ENCODE peak calls at places on chromosome 12, in four cellular contexts. E is NCI-H2081, A is NCI-H510A treated with DMSO at 0.1 percent for 48 hours, N is NCI-H2107. R is an unnamed sample.

GRCh38 chr12:127165567-127166392 is 1101.2 kb upstream of the TMEM132C start:
- DNase-seq in A (peak), N (peak), E (peak), R (peak)

GRCh38 chr12:70695361-70696023 is 58.3 kb upstream of the PTPRB start:
- DNase-seq in E (no peak), N (no peak), A (no peak), R (no peak)

GRCh38 chr12:96514328-96514727 is 25.0 kb downstream of the CFAP54 start:
- DNase-seq in N (no peak), E (no peak), A (no peak), R (no peak)

GRCh38 chr12:15336772-15337553 is 14.7 kb downstream of the PTPRO start:
- DNase-seq in N (no peak), E (no peak), A (no peak), R (no peak)

GRCh38 chr12:27081668-27082091 is 698 bp downstream of the C12orf71 start:
- DNase-seq in A (no peak), E (no peak), N (no peak), R (no peak)

GRCh38 chr12:121167951-121168350 is 35.3 kb downstream of the P2RX7 start:
- DNase-seq in N (no peak), A (no peak), E (no peak), R (no peak)

GRCh38 chr12:95173392-95174251 is 43.6 kb downstream of the FGD6 start:
- DNase-seq in A (no peak), N (no peak), E (peak), R (no peak)

GRCh38 chr12:131829795-131830334 is 1.7 kb downstream of the MMP17 start:
- DNase-seq in A (no peak), N (no peak), E (no peak), R (no peak)

GRCh38 chr12:109999983-110000505 is 814 bp downstream of the ANKRD13A start:
- DNase-seq in A (no peak), E (no peak), N (no peak), R (no peak)

GRCh38 chr12:60100852-60101251 is 505.0 kb downstream of the SLC16A7 start:
- DNase-seq in A (peak), N (no peak), E (no peak), R (no peak)

GRCh38 chr12:19273482-19274330 is 144.2 kb downstream of the PLEKHA5 start:
- DNase-seq in N (peak), A (peak), E (peak), R (no peak)

GRCh38 chr12:129911437-129912049 is 7.7 kb upstream of the TMEM132D start:
- DNase-seq in E (peak), N (peak), A (peak), R (peak)

GRCh38 chr12:94795520-94795919 is 145.2 kb upstream of the TMCC3 start:
- DNase-seq in N (no peak), A (no peak), E (no peak), R (no peak)

GRCh38 chr12:62714409-62715075 is 220.4 kb downstream of the PPM1H start:
- DNase-seq in E (peak), A (peak), N (no peak), R (no peak)

GRCh38 chr12:52713960-52714886 is 10.9 kb upstream of the KRT77 start:
- DNase-seq in N (no peak), A (no peak), E (no peak), R (no peak)

R was measured in SHP77 treated with DMSO at 0.1 percent for 48 hours.